ENCODE peak calls at places on chromosomes 2 and 18, in six cellular contexts. P is EH; M is NAMALWA; W is CD8-positive, alpha-beta T cell; N is central memory CD4-positive, alpha-beta T cell; T is GM06990. U is an unnamed sample.

GRCh38 chr2:38905251-38905650 is 15.6 kb downstream of the ARHGEF33 start:
- DNase-seq in T (no peak), W (no peak), N (no peak), P (no peak), M (no peak), U (no peak)

GRCh38 chr2:27174638-27175037 is 25.8 kb downstream of the TCF23 start:
- DNase-seq in P (peak; percentile 29), M (no peak), W (no peak), N (no peak), T (no peak), U (no peak)

GRCh38 chr2:134137182-134137595 is 116.7 kb upstream of the MGAT5 start:
- DNase-seq in T (no peak), N (no peak), M (no peak), W (no peak), P (peak; percentile 82), U (no peak)

GRCh38 chr18:54127759-54128378 is 96.6 kb downstream of the MBD2 start:
- DNase-seq in T (no peak), M (peak; percentile 80), W (no peak), N (no peak), P (peak; percentile 68), U (no peak)

GRCh38 chr18:12233378-12233777 is 20.8 kb upstream of the CIDEA start:
- DNase-seq in T (no peak), M (no peak), P (peak; percentile 30), W (no peak), N (no peak), U (no peak)

GRCh38 chr2:15636972-15637785 is 45.5 kb downstream of the DDX1 start:
- DNase-seq in N (peak; percentile 29), W (peak; percentile 20), P (peak; percentile 75), M (peak; percentile 75), T (no peak), U (peak; percentile 80)

GRCh38 chr2:116949249-116949648 is 865.2 kb upstream of the DDX18 start:
- DNase-seq in P (no peak), N (no peak), T (no peak), W (no peak), M (no peak), U (no peak)

GRCh38 chr2:175080479-175080878 is 75.3 kb upstream of the CHN1 start:
- DNase-seq in T (no peak), P (no peak), N (no peak), W (no peak), M (no peak), U (no peak)

GRCh38 chr2:169050476-169051240 is 18.7 kb upstream of the DHRS9 start:
- DNase-seq in M (no peak), N (no peak), P (no peak), W (no peak), T (no peak), U (no peak)

GRCh38 chr2:102826904-102827303 is 65.1 kb downstream of the TMEM182 start:
- DNase-seq in W (no peak), T (no peak), N (no peak), P (peak; percentile 27), M (no peak), U (no peak)

GRCh38 chr2:169035887-169036286 is 4.8 kb upstream of the ABCB11 start:
- DNase-seq in P (no peak), N (no peak), W (no peak), M (no peak), T (no peak), U (no peak)

GRCh38 chr2:17574406-17575073 is 34.0 kb downstream of the VSNL1 start:
- DNase-seq in N (no peak), P (no peak), W (no peak), T (no peak), M (no peak), U (no peak)

GRCh38 chr2:45494978-45495293 is 116.1 kb downstream of the SRBD1 start:
- DNase-seq in T (no peak), N (no peak), W (no peak), P (no peak), M (no peak), U (no peak)

GRCh38 chr2:3613524-3613905 is 18.6 kb downstream of the COLEC11 start:
- DNase-seq in M (no peak), P (no peak), N (no peak), W (no peak), T (no peak), U (no peak)

GRCh38 chr2:145677371-145677770 is 1157.5 kb upstream of the ZEB2 start:
- DNase-seq in M (no peak), T (no peak), N (no peak), W (no peak), P (no peak), U (no peak)

U was measured in H1.